ENCODE peak calls at places on chromosome 21, in ten cellular contexts. One of them, this sample, is unnamed.

GRCh38 chr21:20647603-20648002 is 350.6 kb upstream of the NCAM2 start:
- DNase-seq in WERI-Rb-1: no peak
- DNase-seq in bronchial epithelial cell: peak; percentile 29
- DNase-seq in heart left ventricle: no peak
- DNase-seq in ovary: no peak
- DNase-seq in iPS DF 6.9: no peak
- DNase-seq in AG04450: no peak
- DNase-seq in HAP-1: no peak
- DNase-seq in body of pancreas: no peak
- DNase-seq in fibroblast of lung: peak; percentile 4
- DNase-seq in this sample: no peak

GRCh38 chr21:28719731-28720130 is 272.9 kb downstream of the LTN1 start:
- DNase-seq in ovary: no peak
- DNase-seq in heart left ventricle: no peak
- DNase-seq in fibroblast of lung: no peak
- DNase-seq in iPS DF 6.9: no peak
- DNase-seq in bronchial epithelial cell: no peak
- DNase-seq in body of pancreas: no peak
- DNase-seq in AG04450: no peak
- DNase-seq in WERI-Rb-1: no peak
- DNase-seq in HAP-1: no peak
- DNase-seq in this sample: peak; percentile 21

GRCh38 chr21:41778974-41779600 is 12.2 kb upstream of the RIPK4 start:
- DNase-seq in HAP-1: no peak
- DNase-seq in fibroblast of lung: no peak
- DNase-seq in WERI-Rb-1: peak; percentile 40
- DNase-seq in AG04450: no peak
- DNase-seq in ovary: no peak
- DNase-seq in heart left ventricle: no peak
- DNase-seq in bronchial epithelial cell: no peak
- DNase-seq in body of pancreas: no peak
- DNase-seq in iPS DF 6.9: no peak
- DNase-seq in this sample: no peak

GRCh38 chr21:42858957-42859890 is 20.1 kb downstream of the WDR4 start:
- DNase-seq in heart left ventricle: no peak
- DNase-seq in iPS DF 6.9: no peak
- DNase-seq in HAP-1: no peak
- DNase-seq in fibroblast of lung: no peak
- DNase-seq in bronchial epithelial cell: no peak
- DNase-seq in AG04450: no peak
- DNase-seq in WERI-Rb-1: no peak
- DNase-seq in body of pancreas: no peak
- DNase-seq in ovary: peak; percentile 22
- DNase-seq in this sample: no peak

GRCh38 chr21:16418211-16418610 is 688.4 kb downstream of the USP25 start:
- DNase-seq in AG04450: no peak
- DNase-seq in body of pancreas: no peak
- DNase-seq in iPS DF 6.9: no peak
- DNase-seq in fibroblast of lung: peak; percentile 15
- DNase-seq in heart left ventricle: no peak
- DNase-seq in HAP-1: no peak
- DNase-seq in ovary: no peak
- DNase-seq in WERI-Rb-1: no peak
- DNase-seq in bronchial epithelial cell: peak; percentile 7
- DNase-seq in this sample: peak; percentile 62

GRCh38 chr21:37587635-37588177 is 221.1 kb downstream of the DYRK1A start:
- DNase-seq in bronchial epithelial cell: no peak
- DNase-seq in ovary: no peak
- DNase-seq in AG04450: no peak
- DNase-seq in heart left ventricle: no peak
- DNase-seq in fibroblast of lung: no peak
- DNase-seq in body of pancreas: no peak
- DNase-seq in HAP-1: no peak
- DNase-seq in iPS DF 6.9: no peak
- DNase-seq in WERI-Rb-1: no peak
- DNase-seq in this sample: no peak

GRCh38 chr21:18384771-18385170 is 18.8 kb downstream of the TMPRSS15 start:
- DNase-seq in bronchial epithelial cell: peak; percentile 3
- DNase-seq in iPS DF 6.9: peak; percentile 16
- DNase-seq in ovary: no peak
- DNase-seq in fibroblast of lung: no peak
- DNase-seq in WERI-Rb-1: no peak
- DNase-seq in body of pancreas: no peak
- DNase-seq in AG04450: no peak
- DNase-seq in HAP-1: no peak
- DNase-seq in heart left ventricle: no peak
- DNase-seq in this sample: no peak

GRCh38 chr21:31660134-31660565 is 657 bp downstream of the SOD1 start:
- DNase-seq in AG04450: no peak
- DNase-seq in heart left ventricle: no peak
- DNase-seq in bronchial epithelial cell: peak; percentile 4
- DNase-seq in HAP-1: peak; percentile 54
- DNase-seq in fibroblast of lung: peak; percentile 30
- DNase-seq in ovary: peak; percentile 71
- DNase-seq in iPS DF 6.9: no peak
- DNase-seq in body of pancreas: no peak
- DNase-seq in WERI-Rb-1: peak; percentile 50
- DNase-seq in this sample: no peak

GRCh38 chr21:42467613-42467983 is 28.4 kb downstream of the RSPH1 start:
- DNase-seq in fibroblast of lung: no peak
- DNase-seq in AG04450: no peak
- DNase-seq in WERI-Rb-1: no peak
- DNase-seq in ovary: no peak
- DNase-seq in iPS DF 6.9: no peak
- DNase-seq in HAP-1: no peak
- DNase-seq in body of pancreas: no peak
- DNase-seq in heart left ventricle: no peak
- DNase-seq in bronchial epithelial cell: no peak
- DNase-seq in this sample: no peak

GRCh38 chr21:41443562-41443961 is 17.5 kb downstream of the MX1 start:
- DNase-seq in heart left ventricle: no peak
- DNase-seq in iPS DF 6.9: no peak
- DNase-seq in HAP-1: no peak
- DNase-seq in body of pancreas: no peak
- DNase-seq in ovary: no peak
- DNase-seq in AG04450: no peak
- DNase-seq in fibroblast of lung: no peak
- DNase-seq in WERI-Rb-1: no peak
- DNase-seq in bronchial epithelial cell: no peak
- DNase-seq in this sample: no peak

GRCh38 chr21:43775795-43776430 is at the start of gene CSTB:
- DNase-seq in WERI-Rb-1: peak; percentile 95
- DNase-seq in AG04450: no peak
- DNase-seq in HAP-1: peak; percentile 95
- DNase-seq in body of pancreas: peak; percentile 74
- DNase-seq in fibroblast of lung: peak; percentile 55
- DNase-seq in ovary: peak; percentile 85
- DNase-seq in iPS DF 6.9: no peak
- DNase-seq in heart left ventricle: peak; percentile 89
- DNase-seq in bronchial epithelial cell: no peak
- DNase-seq in this sample: peak; percentile 20

GRCh38 chr21:39430954-39431353 is 14.6 kb downstream of the LCA5L start:
- DNase-seq in ovary: no peak
- DNase-seq in fibroblast of lung: no peak
- DNase-seq in HAP-1: no peak
- DNase-seq in iPS DF 6.9: no peak
- DNase-seq in body of pancreas: no peak
- DNase-seq in heart left ventricle: no peak
- DNase-seq in AG04450: no peak
- DNase-seq in WERI-Rb-1: peak; percentile 62
- DNase-seq in bronchial epithelial cell: no peak
- DNase-seq in this sample: no peak

GRCh38 chr21:41668686-41669532 is 97.9 kb downstream of the RIPK4 start:
- DNase-seq in iPS DF 6.9: no peak
- DNase-seq in WERI-Rb-1: peak; percentile 84
- DNase-seq in bronchial epithelial cell: peak; percentile 83
- DNase-seq in body of pancreas: no peak
- DNase-seq in ovary: no peak
- DNase-seq in heart left ventricle: no peak
- DNase-seq in AG04450: no peak
- DNase-seq in HAP-1: no peak
- DNase-seq in fibroblast of lung: no peak
- DNase-seq in this sample: no peak

DNA sequence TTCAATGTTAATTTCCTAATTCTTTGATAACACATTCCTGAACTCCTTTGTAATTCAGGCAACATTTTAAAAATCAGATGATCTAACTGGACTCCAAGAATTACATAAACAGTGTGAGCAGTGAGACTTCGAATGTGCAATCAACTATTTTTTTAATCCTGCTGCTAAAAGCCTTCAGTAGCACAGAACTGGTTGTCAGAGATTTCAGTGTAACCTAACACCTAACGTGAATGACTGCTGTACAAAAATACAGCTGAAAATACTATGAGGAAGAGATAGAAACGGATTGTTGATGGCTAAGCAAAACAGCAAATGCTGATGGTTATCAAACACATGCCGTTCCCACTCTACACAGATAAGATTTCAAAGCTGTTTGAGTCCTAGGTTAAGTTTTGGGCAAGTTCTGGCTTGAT is 46.1 kb downstream of the APP start:
- DNase-seq in AG04450: no peak
- DNase-seq in WERI-Rb-1: no peak
- DNase-seq in iPS DF 6.9: no peak
- DNase-seq in ovary: no peak
- DNase-seq in heart left ventricle: no peak
- DNase-seq in bronchial epithelial cell: peak; percentile 54
- DNase-seq in body of pancreas: no peak
- DNase-seq in fibroblast of lung: peak; percentile 61
- DNase-seq in HAP-1: no peak
- DNase-seq in this sample: peak; percentile 58
- H3K4me3 ChIP-seq in AG04450: no peak overlapping the region
- H3K4me3 ChIP-seq in WERI-Rb-1: no peak overlapping the region
- H3K4me3 ChIP-seq in iPS DF 6.9: no peak overlapping the region
- H3K4me3 ChIP-seq in ovary: no peak overlapping the region
- H3K4me3 ChIP-seq in heart left ventricle: no peak overlapping the region
- H3K4me3 ChIP-seq in bronchial epithelial cell: no peak overlapping the region
- H3K4me3 ChIP-seq in body of pancreas: no peak overlapping the region
- H3K4me3 ChIP-seq in fibroblast of lung: no peak overlapping the region
- H3K4me3 ChIP-seq in HAP-1: no peak overlapping the region
- H3K4me3 ChIP-seq in this sample: no peak overlapping the region

DNA sequence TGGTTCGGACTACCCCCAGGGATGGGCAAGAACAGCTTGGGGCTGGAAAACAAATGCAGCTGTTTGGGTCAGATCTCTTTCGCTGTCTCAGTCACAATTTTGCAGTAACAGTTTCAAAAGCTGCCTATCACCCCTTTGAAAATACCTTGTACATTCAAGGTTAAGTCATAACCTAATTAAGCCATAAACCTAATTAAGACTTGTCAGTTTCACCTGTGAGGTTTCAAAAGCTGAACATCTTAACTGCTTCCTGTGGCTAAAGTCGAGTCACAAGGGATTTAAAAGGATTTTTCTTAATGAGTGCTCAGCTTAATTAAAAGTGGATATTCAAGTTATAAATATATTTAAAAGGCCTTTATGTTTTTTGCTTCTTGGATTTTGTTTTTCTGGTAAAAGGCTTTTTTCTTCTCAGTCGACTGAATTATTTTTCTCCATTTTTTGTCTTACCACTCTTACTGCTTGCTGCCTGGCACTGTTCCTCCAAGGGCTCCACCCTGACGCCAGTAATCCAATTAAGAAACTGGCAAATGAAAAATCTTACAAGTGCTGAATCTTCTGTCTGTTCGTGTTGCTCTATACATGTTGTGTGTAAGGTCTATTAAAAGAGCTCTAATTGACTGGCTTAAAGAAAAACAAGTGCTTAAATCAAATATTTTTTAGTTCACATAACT is 31.3 kb downstream of the CBR1 start:
- DNase-seq in body of pancreas: no peak
- DNase-seq in bronchial epithelial cell: no peak
- DNase-seq in iPS DF 6.9: no peak
- DNase-seq in ovary: no peak
- DNase-seq in WERI-Rb-1: peak; percentile 62
- DNase-seq in heart left ventricle: no peak
- DNase-seq in AG04450: no peak
- DNase-seq in fibroblast of lung: no peak
- DNase-seq in HAP-1: no peak
- DNase-seq in this sample: no peak
- H3K27me3 ChIP-seq in body of pancreas: no peaks in the 10 kb centered on the region
- H3K27me3 ChIP-seq in bronchial epithelial cell: no peaks in the 10 kb centered on the region
- H3K27me3 ChIP-seq in iPS DF 6.9: no peaks in the 10 kb centered on the region
- H3K27me3 ChIP-seq in ovary: no peaks in the 10 kb centered on the region
- H3K27me3 ChIP-seq in WERI-Rb-1: no peaks in the 10 kb centered on the region
- H3K27me3 ChIP-seq in heart left ventricle: peaks cover 28% of the 10 kb centered on the region
- H3K27me3 ChIP-seq in AG04450: peaks cover 10% of the 10 kb centered on the region
- H3K27me3 ChIP-seq in fibroblast of lung: peaks cover 2% of the 10 kb centered on the region
- H3K27me3 ChIP-seq in HAP-1: peaks cover 13% of the 10 kb centered on the region
- H3K27me3 ChIP-seq in this sample: no peaks in the 10 kb centered on the region

GRCh38 chr21:36249576-36250422 is 70.2 kb upstream of the MORC3 start:
- DNase-seq in body of pancreas: no peak
- DNase-seq in ovary: no peak
- DNase-seq in AG04450: no peak
- DNase-seq in HAP-1: no peak
- DNase-seq in heart left ventricle: no peak
- DNase-seq in fibroblast of lung: no peak
- DNase-seq in WERI-Rb-1: no peak
- DNase-seq in iPS DF 6.9: no peak
- DNase-seq in bronchial epithelial cell: no peak
- DNase-seq in this sample: no peak

GRCh38 chr21:36257657-36258056 is 62.3 kb upstream of the MORC3 start:
- DNase-seq in bronchial epithelial cell: no peak
- DNase-seq in AG04450: no peak
- DNase-seq in body of pancreas: no peak
- DNase-seq in iPS DF 6.9: no peak
- DNase-seq in ovary: no peak
- DNase-seq in heart left ventricle: no peak
- DNase-seq in fibroblast of lung: no peak
- DNase-seq in WERI-Rb-1: no peak
- DNase-seq in HAP-1: no peak
- DNase-seq in this sample: no peak

GRCh38 chr21:36255650-36256047 is 64.3 kb upstream of the MORC3 start:
- DNase-seq in HAP-1: no peak
- DNase-seq in AG04450: no peak
- DNase-seq in WERI-Rb-1: no peak
- DNase-seq in heart left ventricle: no peak
- DNase-seq in ovary: no peak
- DNase-seq in iPS DF 6.9: no peak
- DNase-seq in body of pancreas: no peak
- DNase-seq in bronchial epithelial cell: no peak
- DNase-seq in fibroblast of lung: no peak
- DNase-seq in this sample: no peak

GRCh38 chr21:36250423-36251075 is 69.4 kb upstream of the MORC3 start:
- DNase-seq in AG04450: no peak
- DNase-seq in ovary: no peak
- DNase-seq in body of pancreas: no peak
- DNase-seq in WERI-Rb-1: peak; percentile 96
- DNase-seq in HAP-1: no peak
- DNase-seq in heart left ventricle: no peak
- DNase-seq in fibroblast of lung: no peak
- DNase-seq in bronchial epithelial cell: no peak
- DNase-seq in iPS DF 6.9: no peak
- DNase-seq in this sample: no peak

GRCh38 chr21:36254106-36254941 is 65.7 kb upstream of the MORC3 start:
- DNase-seq in fibroblast of lung: no peak
- DNase-seq in heart left ventricle: no peak
- DNase-seq in ovary: no peak
- DNase-seq in bronchial epithelial cell: no peak
- DNase-seq in AG04450: no peak
- DNase-seq in body of pancreas: no peak
- DNase-seq in HAP-1: no peak
- DNase-seq in WERI-Rb-1: peak; percentile 38
- DNase-seq in iPS DF 6.9: no peak
- DNase-seq in this sample: no peak
- H3K4me3 ChIP-seq in fibroblast of lung: no peak overlapping the region
- H3K4me3 ChIP-seq in heart left ventricle: no peak overlapping the region
- H3K4me3 ChIP-seq in ovary: no peak overlapping the region
- H3K4me3 ChIP-seq in bronchial epithelial cell: no peak overlapping the region
- H3K4me3 ChIP-seq in AG04450: no peak overlapping the region
- H3K4me3 ChIP-seq in body of pancreas: no peak overlapping the region
- H3K4me3 ChIP-seq in HAP-1: no peak overlapping the region
- H3K4me3 ChIP-seq in WERI-Rb-1: no peak overlapping the region
- H3K4me3 ChIP-seq in iPS DF 6.9: no peak overlapping the region
- H3K4me3 ChIP-seq in this sample: no peak overlapping the region

GRCh38 chr21:33024278-33025103 is 1.2 kb upstream of the OLIG2 start:
- DNase-seq in heart left ventricle: no peak
- DNase-seq in WERI-Rb-1: no peak
- DNase-seq in ovary: no peak
- DNase-seq in HAP-1: no peak
- DNase-seq in body of pancreas: no peak
- DNase-seq in iPS DF 6.9: no peak
- DNase-seq in fibroblast of lung: no peak
- DNase-seq in AG04450: no peak
- DNase-seq in bronchial epithelial cell: no peak
- DNase-seq in this sample: no peak
- H3K27me3 ChIP-seq in heart left ventricle: peaks cover 100% of the 10 kb centered on the region
- H3K27me3 ChIP-seq in WERI-Rb-1: peaks cover 55% of the 10 kb centered on the region
- H3K27me3 ChIP-seq in ovary: peaks cover 4% of the 10 kb centered on the region
- H3K27me3 ChIP-seq in HAP-1: no peaks in the 10 kb centered on the region
- H3K27me3 ChIP-seq in body of pancreas: peaks cover 54% of the 10 kb centered on the region
- H3K27me3 ChIP-seq in iPS DF 6.9: peaks cover 94% of the 10 kb centered on the region
- H3K27me3 ChIP-seq in fibroblast of lung: peaks cover 87% of the 10 kb centered on the region
- H3K27me3 ChIP-seq in AG04450: peaks cover 96% of the 10 kb centered on the region
- H3K27me3 ChIP-seq in bronchial epithelial cell: peaks cover 83% of the 10 kb centered on the region
- H3K27me3 ChIP-seq in this sample: peaks cover 89% of the 10 kb centered on the region